ENCODE peak calls at places on chromosome 16, in six cellular contexts. One of them, this sample, is unnamed.

GRCh38 chr16:56946767-56947603 is 14.8 kb upstream of the CETP start:
- DNase-seq in left cardiac atrium: no peak
- DNase-seq in CD4-positive, alpha-beta T cell: no peak
- DNase-seq in HS-27A: no peak
- DNase-seq in nucleus accumbens: no peak
- DNase-seq in NCI-H187 treated with DMSO at 0.1 percent for 48 hours: no peak
- DNase-seq in this sample: no peak

GRCh38 chr16:17474037-17474436 is 3.3 kb upstream of the XYLT1 start:
- DNase-seq in CD4-positive, alpha-beta T cell: no peak
- DNase-seq in left cardiac atrium: no peak
- DNase-seq in HS-27A: no peak
- DNase-seq in NCI-H187 treated with DMSO at 0.1 percent for 48 hours: no peak
- DNase-seq in nucleus accumbens: no peak
- DNase-seq in this sample: no peak

GRCh38 chr16:15041260-15042011 is 14.4 kb downstream of the NTAN1 start:
- DNase-seq in nucleus accumbens: no peak
- DNase-seq in CD4-positive, alpha-beta T cell: no peak
- DNase-seq in HS-27A: no peak
- DNase-seq in NCI-H187 treated with DMSO at 0.1 percent for 48 hours: no peak
- DNase-seq in left cardiac atrium: peak
- DNase-seq in this sample: peak

GRCh38 chr16:84845496-84846002 is 25.8 kb downstream of the CRISPLD2 start:
- DNase-seq in nucleus accumbens: no peak
- DNase-seq in CD4-positive, alpha-beta T cell: no peak
- DNase-seq in HS-27A: no peak
- DNase-seq in NCI-H187 treated with DMSO at 0.1 percent for 48 hours: no peak
- DNase-seq in left cardiac atrium: no peak
- DNase-seq in this sample: no peak

GRCh38 chr16:56608043-56608875 is at the start of gene MT2A:
- DNase-seq in CD4-positive, alpha-beta T cell: peak
- DNase-seq in left cardiac atrium: peak
- DNase-seq in HS-27A: peak
- DNase-seq in NCI-H187 treated with DMSO at 0.1 percent for 48 hours: peak
- DNase-seq in nucleus accumbens: peak
- DNase-seq in this sample: peak

GRCh38 chr16:69131167-69131748 is 1.1 kb downstream of the CHTF8 start:
- DNase-seq in CD4-positive, alpha-beta T cell: no peak
- DNase-seq in left cardiac atrium: no peak
- DNase-seq in nucleus accumbens: no peak
- DNase-seq in HS-27A: no peak
- DNase-seq in NCI-H187 treated with DMSO at 0.1 percent for 48 hours: no peak
- DNase-seq in this sample: peak

GRCh38 chr16:50273888-50274770 is 7.8 kb downstream of the ADCY7 start:
- DNase-seq in left cardiac atrium: no peak
- DNase-seq in HS-27A: no peak
- DNase-seq in CD4-positive, alpha-beta T cell: peak
- DNase-seq in NCI-H187 treated with DMSO at 0.1 percent for 48 hours: no peak
- DNase-seq in nucleus accumbens: no peak
- DNase-seq in this sample: peak

GRCh38 chr16:719815-720506 is 985 bp upstream of the ANTKMT start:
- DNase-seq in left cardiac atrium: no peak
- DNase-seq in CD4-positive, alpha-beta T cell: no peak
- DNase-seq in nucleus accumbens: no peak
- DNase-seq in HS-27A: no peak
- DNase-seq in NCI-H187 treated with DMSO at 0.1 percent for 48 hours: no peak
- DNase-seq in this sample: peak

GRCh38 chr16:83187404-83187803 is 560.6 kb downstream of the CDH13 start:
- DNase-seq in left cardiac atrium: no peak
- DNase-seq in NCI-H187 treated with DMSO at 0.1 percent for 48 hours: no peak
- DNase-seq in CD4-positive, alpha-beta T cell: no peak
- DNase-seq in HS-27A: peak
- DNase-seq in nucleus accumbens: no peak
- DNase-seq in this sample: no peak

GRCh38 chr16:66251406-66252160 is 114.9 kb upstream of the CDH5 start:
- DNase-seq in nucleus accumbens: no peak
- DNase-seq in NCI-H187 treated with DMSO at 0.1 percent for 48 hours: no peak
- DNase-seq in HS-27A: no peak
- DNase-seq in left cardiac atrium: no peak
- DNase-seq in CD4-positive, alpha-beta T cell: no peak
- DNase-seq in this sample: no peak

GRCh38 chr16:14139872-14140271 is 68.8 kb downstream of the MRTFB start:
- DNase-seq in CD4-positive, alpha-beta T cell: no peak
- DNase-seq in NCI-H187 treated with DMSO at 0.1 percent for 48 hours: no peak
- DNase-seq in nucleus accumbens: no peak
- DNase-seq in left cardiac atrium: no peak
- DNase-seq in HS-27A: no peak
- DNase-seq in this sample: no peak

GRCh38 chr16:89006036-89006752 is 29.2 kb upstream of the CBFA2T3 start:
- DNase-seq in CD4-positive, alpha-beta T cell: no peak
- DNase-seq in NCI-H187 treated with DMSO at 0.1 percent for 48 hours: no peak
- DNase-seq in nucleus accumbens: no peak
- DNase-seq in HS-27A: no peak
- DNase-seq in left cardiac atrium: peak
- DNase-seq in this sample: no peak

GRCh38 chr16:23128056-23128455 is 21.2 kb downstream of the USP31 start:
- DNase-seq in left cardiac atrium: no peak
- DNase-seq in HS-27A: no peak
- DNase-seq in nucleus accumbens: no peak
- DNase-seq in NCI-H187 treated with DMSO at 0.1 percent for 48 hours: no peak
- DNase-seq in CD4-positive, alpha-beta T cell: no peak
- DNase-seq in this sample: no peak

GRCh38 chr16:12354296-12354818 is 377.8 kb downstream of the SNX29 start:
- DNase-seq in left cardiac atrium: no peak
- DNase-seq in nucleus accumbens: no peak
- DNase-seq in HS-27A: no peak
- DNase-seq in NCI-H187 treated with DMSO at 0.1 percent for 48 hours: no peak
- DNase-seq in CD4-positive, alpha-beta T cell: no peak
- DNase-seq in this sample: no peak

GRCh38 chr16:10539793-10540192 is 40.6 kb downstream of the EMP2 start:
- DNase-seq in CD4-positive, alpha-beta T cell: no peak
- DNase-seq in HS-27A: no peak
- DNase-seq in left cardiac atrium: no peak
- DNase-seq in nucleus accumbens: no peak
- DNase-seq in NCI-H187 treated with DMSO at 0.1 percent for 48 hours: no peak
- DNase-seq in this sample: no peak

GRCh38 chr16:23694707-23695373 is 16.2 kb downstream of the PLK1 start:
- DNase-seq in CD4-positive, alpha-beta T cell: no peak
- DNase-seq in left cardiac atrium: no peak
- DNase-seq in HS-27A: no peak
- DNase-seq in nucleus accumbens: no peak
- DNase-seq in NCI-H187 treated with DMSO at 0.1 percent for 48 hours: no peak
- DNase-seq in this sample: no peak

GRCh38 chr16:81127051-81127450 is 30.9 kb upstream of the GCSH start:
- DNase-seq in nucleus accumbens: no peak
- DNase-seq in NCI-H187 treated with DMSO at 0.1 percent for 48 hours: no peak
- DNase-seq in left cardiac atrium: no peak
- DNase-seq in CD4-positive, alpha-beta T cell: no peak
- DNase-seq in HS-27A: no peak
- DNase-seq in this sample: no peak

GRCh38 chr16:69848635-69849545 is 86.8 kb downstream of the WWP2 start:
- DNase-seq in NCI-H187 treated with DMSO at 0.1 percent for 48 hours: no peak
- DNase-seq in HS-27A: peak
- DNase-seq in nucleus accumbens: peak
- DNase-seq in left cardiac atrium: peak
- DNase-seq in CD4-positive, alpha-beta T cell: no peak
- DNase-seq in this sample: no peak

GRCh38 chr16:49661465-49662187 is 194.3 kb downstream of the ZNF423 start:
- DNase-seq in left cardiac atrium: no peak
- DNase-seq in CD4-positive, alpha-beta T cell: no peak
- DNase-seq in NCI-H187 treated with DMSO at 0.1 percent for 48 hours: no peak
- DNase-seq in HS-27A: no peak
- DNase-seq in nucleus accumbens: no peak
- DNase-seq in this sample: no peak

GRCh38 chr16:86231996-86232350 is 278.4 kb upstream of the FOXF1 start:
- DNase-seq in nucleus accumbens: no peak
- DNase-seq in left cardiac atrium: no peak
- DNase-seq in CD4-positive, alpha-beta T cell: no peak
- DNase-seq in NCI-H187 treated with DMSO at 0.1 percent for 48 hours: no peak
- DNase-seq in HS-27A: no peak
- DNase-seq in this sample: no peak

GRCh38 chr16:66516808-66517585 is 32.9 kb downstream of the TK2 start:
- DNase-seq in NCI-H187 treated with DMSO at 0.1 percent for 48 hours: no peak
- DNase-seq in left cardiac atrium: peak
- DNase-seq in nucleus accumbens: peak
- DNase-seq in CD4-positive, alpha-beta T cell: peak
- DNase-seq in HS-27A: peak
- DNase-seq in this sample: peak

GRCh38 chr16:22924492-22924891 is 110.5 kb downstream of the HS3ST2 start:
- DNase-seq in left cardiac atrium: no peak
- DNase-seq in HS-27A: no peak
- DNase-seq in NCI-H187 treated with DMSO at 0.1 percent for 48 hours: no peak
- DNase-seq in nucleus accumbens: no peak
- DNase-seq in CD4-positive, alpha-beta T cell: no peak
- DNase-seq in this sample: no peak

GRCh38 chr16:16120382-16121184 is 102.7 kb downstream of the ABCC6 start:
- DNase-seq in CD4-positive, alpha-beta T cell: no peak
- DNase-seq in NCI-H187 treated with DMSO at 0.1 percent for 48 hours: no peak
- DNase-seq in left cardiac atrium: peak
- DNase-seq in nucleus accumbens: peak
- DNase-seq in HS-27A: no peak
- DNase-seq in this sample: no peak

GRCh38 chr16:48813485-48813884 is 203.5 kb upstream of the N4BP1 start:
- DNase-seq in CD4-positive, alpha-beta T cell: no peak
- DNase-seq in NCI-H187 treated with DMSO at 0.1 percent for 48 hours: no peak
- DNase-seq in HS-27A: no peak
- DNase-seq in left cardiac atrium: no peak
- DNase-seq in nucleus accumbens: no peak
- DNase-seq in this sample: no peak

GRCh38 chr16:27318399-27319256 is 4.9 kb downstream of the IL4R start:
- DNase-seq in HS-27A: no peak
- DNase-seq in CD4-positive, alpha-beta T cell: peak
- DNase-seq in nucleus accumbens: peak
- DNase-seq in NCI-H187 treated with DMSO at 0.1 percent for 48 hours: no peak
- DNase-seq in left cardiac atrium: peak
- DNase-seq in this sample: peak

GRCh38 chr16:69562818-69563217 is 2.9 kb upstream of the NFAT5 start:
- DNase-seq in CD4-positive, alpha-beta T cell: no peak
- DNase-seq in NCI-H187 treated with DMSO at 0.1 percent for 48 hours: no peak
- DNase-seq in left cardiac atrium: no peak
- DNase-seq in nucleus accumbens: no peak
- DNase-seq in HS-27A: no peak
- DNase-seq in this sample: no peak

GRCh38 chr16:4227040-4227332 is 14.9 kb downstream of the SRL start:
- DNase-seq in left cardiac atrium: no peak
- DNase-seq in nucleus accumbens: no peak
- DNase-seq in NCI-H187 treated with DMSO at 0.1 percent for 48 hours: no peak
- DNase-seq in CD4-positive, alpha-beta T cell: no peak
- DNase-seq in HS-27A: no peak
- DNase-seq in this sample: no peak